ENCODE peak calls at places on chromosomes 12 and 14, in eight cellular contexts. One of them, this sample, is unnamed.

GRCh38 chr12:80754259-80754658 is 37.5 kb downstream of the MYF5 start:
- DNase-seq in tibial nerve: no peak
- DNase-seq in fibroblast of mammary gland: no peak
- DNase-seq in NB4: no peak
- DNase-seq in neural progenitor cell: no peak
- DNase-seq in endothelial cell: no peak
- DNase-seq in uterus: no peak
- DNase-seq in HCT116: no peak
- DNase-seq in this sample: no peak

GRCh38 chr14:21016791-21017190 is 8.1 kb downstream of the NDRG2 start:
- DNase-seq in tibial nerve: no peak
- DNase-seq in uterus: no peak
- DNase-seq in NB4: no peak
- DNase-seq in neural progenitor cell: no peak
- DNase-seq in fibroblast of mammary gland: no peak
- DNase-seq in HCT116: no peak
- DNase-seq in endothelial cell: no peak
- DNase-seq in this sample: no peak

GRCh38 chr12:51661836-51662235 is 70.8 kb downstream of the SCN8A start:
- DNase-seq in fibroblast of mammary gland: no peak
- DNase-seq in tibial nerve: no peak
- DNase-seq in NB4: peak
- DNase-seq in HCT116: no peak
- DNase-seq in uterus: no peak
- DNase-seq in endothelial cell: no peak
- DNase-seq in neural progenitor cell: no peak
- DNase-seq in this sample: no peak

GRCh38 chr14:36091096-36091495 is 85.4 kb downstream of the PTCSC3 start:
- DNase-seq in NB4: peak
- DNase-seq in tibial nerve: no peak
- DNase-seq in endothelial cell: no peak
- DNase-seq in HCT116: peak
- DNase-seq in uterus: no peak
- DNase-seq in fibroblast of mammary gland: peak
- DNase-seq in neural progenitor cell: no peak
- DNase-seq in this sample: no peak

GRCh38 chr12:94033767-94034166 is 114.6 kb upstream of the PLXNC1 start:
- DNase-seq in neural progenitor cell: no peak
- DNase-seq in HCT116: no peak
- DNase-seq in tibial nerve: no peak
- DNase-seq in uterus: no peak
- DNase-seq in endothelial cell: no peak
- DNase-seq in NB4: no peak
- DNase-seq in fibroblast of mammary gland: no peak
- DNase-seq in this sample: no peak

GRCh38 chr14:63269561-63270225 is 49.0 kb downstream of the GPHB5 start:
- DNase-seq in fibroblast of mammary gland: peak
- DNase-seq in tibial nerve: no peak
- DNase-seq in NB4: no peak
- DNase-seq in HCT116: no peak
- DNase-seq in neural progenitor cell: no peak
- DNase-seq in endothelial cell: no peak
- DNase-seq in uterus: peak
- DNase-seq in this sample: no peak

GRCh38 chr12:7058163-7058845 is 2.2 kb upstream of the C1S start:
- DNase-seq in HCT116: no peak
- DNase-seq in fibroblast of mammary gland: no peak
- DNase-seq in neural progenitor cell: no peak
- DNase-seq in NB4: peak
- DNase-seq in uterus: no peak
- DNase-seq in tibial nerve: no peak
- DNase-seq in endothelial cell: no peak
- DNase-seq in this sample: no peak

GRCh38 chr14:100405752-100406455 is 82.8 kb downstream of the SLC25A47 start:
- DNase-seq in neural progenitor cell: no peak
- DNase-seq in fibroblast of mammary gland: no peak
- DNase-seq in HCT116: no peak
- DNase-seq in NB4: no peak
- DNase-seq in endothelial cell: no peak
- DNase-seq in tibial nerve: no peak
- DNase-seq in uterus: no peak
- DNase-seq in this sample: no peak

GRCh38 chr12:82146740-82147139 is 211.4 kb downstream of the CCDC59 start:
- DNase-seq in endothelial cell: no peak
- DNase-seq in fibroblast of mammary gland: no peak
- DNase-seq in neural progenitor cell: no peak
- DNase-seq in uterus: no peak
- DNase-seq in HCT116: no peak
- DNase-seq in tibial nerve: no peak
- DNase-seq in NB4: no peak
- DNase-seq in this sample: no peak

GRCh38 chr14:52124791-52125661 is 56.2 kb upstream of the NID2 start:
- DNase-seq in uterus: no peak
- DNase-seq in fibroblast of mammary gland: peak
- DNase-seq in NB4: peak
- DNase-seq in neural progenitor cell: peak
- DNase-seq in endothelial cell: no peak
- DNase-seq in HCT116: no peak
- DNase-seq in tibial nerve: no peak
- DNase-seq in this sample: no peak

GRCh38 chr14:93902619-93903307 is 24.4 kb upstream of the FAM181A start:
- DNase-seq in uterus: no peak
- DNase-seq in HCT116: no peak
- DNase-seq in neural progenitor cell: no peak
- DNase-seq in fibroblast of mammary gland: no peak
- DNase-seq in endothelial cell: no peak
- DNase-seq in tibial nerve: no peak
- DNase-seq in NB4: no peak
- DNase-seq in this sample: no peak

GRCh38 chr12:2691001-2691339 is 103.8 kb upstream of the FKBP4 start:
- DNase-seq in HCT116: no peak
- DNase-seq in NB4: no peak
- DNase-seq in fibroblast of mammary gland: peak
- DNase-seq in tibial nerve: no peak
- DNase-seq in endothelial cell: peak
- DNase-seq in uterus: no peak
- DNase-seq in neural progenitor cell: peak
- DNase-seq in this sample: peak

GRCh38 chr14:55240526-55241178 is 30.6 kb upstream of the FBXO34 start:
- DNase-seq in neural progenitor cell: peak
- DNase-seq in NB4: no peak
- DNase-seq in tibial nerve: no peak
- DNase-seq in endothelial cell: peak
- DNase-seq in uterus: no peak
- DNase-seq in HCT116: no peak
- DNase-seq in fibroblast of mammary gland: peak
- DNase-seq in this sample: peak

GRCh38 chr14:99035712-99036593 is 236.0 kb downstream of the BCL11B start:
- DNase-seq in NB4: peak
- DNase-seq in neural progenitor cell: peak
- DNase-seq in tibial nerve: peak
- DNase-seq in fibroblast of mammary gland: peak
- DNase-seq in uterus: peak
- DNase-seq in HCT116: peak
- DNase-seq in endothelial cell: peak
- DNase-seq in this sample: peak

GRCh38 chr14:22448905-22449611 is 140.0 kb downstream of the DAD1 start:
- DNase-seq in fibroblast of mammary gland: peak
- DNase-seq in tibial nerve: no peak
- DNase-seq in endothelial cell: no peak
- DNase-seq in neural progenitor cell: no peak
- DNase-seq in NB4: peak
- DNase-seq in uterus: no peak
- DNase-seq in HCT116: no peak
- DNase-seq in this sample: no peak

GRCh38 chr12:111446631-111447570 is 41.2 kb downstream of the SH2B3 start:
- DNase-seq in uterus: peak
- DNase-seq in fibroblast of mammary gland: no peak
- DNase-seq in endothelial cell: peak
- DNase-seq in NB4: peak
- DNase-seq in tibial nerve: no peak
- DNase-seq in neural progenitor cell: no peak
- DNase-seq in HCT116: no peak
- DNase-seq in this sample: no peak

GRCh38 chr14:80304125-80304766 is 92.9 kb upstream of the DIO2 start:
- DNase-seq in fibroblast of mammary gland: peak
- DNase-seq in endothelial cell: no peak
- DNase-seq in tibial nerve: no peak
- DNase-seq in HCT116: no peak
- DNase-seq in uterus: peak
- DNase-seq in NB4: no peak
- DNase-seq in neural progenitor cell: no peak
- DNase-seq in this sample: no peak

GRCh38 chr12:129102233-129102632 is 249.0 kb downstream of the GLT1D1 start:
- DNase-seq in uterus: no peak
- DNase-seq in HCT116: no peak
- DNase-seq in tibial nerve: no peak
- DNase-seq in fibroblast of mammary gland: no peak
- DNase-seq in endothelial cell: no peak
- DNase-seq in NB4: no peak
- DNase-seq in neural progenitor cell: no peak
- DNase-seq in this sample: no peak

GRCh38 chr12:78887008-78887407 is 22.4 kb downstream of the SYT1 start:
- DNase-seq in tibial nerve: no peak
- DNase-seq in NB4: peak
- DNase-seq in HCT116: peak
- DNase-seq in endothelial cell: no peak
- DNase-seq in uterus: no peak
- DNase-seq in neural progenitor cell: no peak
- DNase-seq in fibroblast of mammary gland: peak
- DNase-seq in this sample: no peak

GRCh38 chr14:90281261-90281660 is 24.9 kb downstream of the PSMC1 start:
- DNase-seq in fibroblast of mammary gland: peak
- DNase-seq in NB4: peak
- DNase-seq in HCT116: no peak
- DNase-seq in uterus: no peak
- DNase-seq in endothelial cell: no peak
- DNase-seq in neural progenitor cell: no peak
- DNase-seq in tibial nerve: no peak
- DNase-seq in this sample: no peak

GRCh38 chr12:13102481-13103195 is 829 bp downstream of the GSG1 start:
- DNase-seq in neural progenitor cell: no peak
- DNase-seq in tibial nerve: no peak
- DNase-seq in HCT116: no peak
- DNase-seq in endothelial cell: no peak
- DNase-seq in NB4: peak
- DNase-seq in uterus: no peak
- DNase-seq in fibroblast of mammary gland: peak
- DNase-seq in this sample: no peak

GRCh38 chr12:70840966-70841365 is 79.6 kb downstream of the PTPRR start:
- DNase-seq in NB4: no peak
- DNase-seq in endothelial cell: no peak
- DNase-seq in uterus: no peak
- DNase-seq in HCT116: no peak
- DNase-seq in tibial nerve: no peak
- DNase-seq in fibroblast of mammary gland: peak
- DNase-seq in neural progenitor cell: no peak
- DNase-seq in this sample: no peak

GRCh38 chr14:90573385-90574105 is 176.7 kb downstream of the CALM1 start:
- DNase-seq in fibroblast of mammary gland: no peak
- DNase-seq in uterus: no peak
- DNase-seq in NB4: no peak
- DNase-seq in HCT116: no peak
- DNase-seq in endothelial cell: no peak
- DNase-seq in tibial nerve: no peak
- DNase-seq in neural progenitor cell: no peak
- DNase-seq in this sample: no peak

DNA sequence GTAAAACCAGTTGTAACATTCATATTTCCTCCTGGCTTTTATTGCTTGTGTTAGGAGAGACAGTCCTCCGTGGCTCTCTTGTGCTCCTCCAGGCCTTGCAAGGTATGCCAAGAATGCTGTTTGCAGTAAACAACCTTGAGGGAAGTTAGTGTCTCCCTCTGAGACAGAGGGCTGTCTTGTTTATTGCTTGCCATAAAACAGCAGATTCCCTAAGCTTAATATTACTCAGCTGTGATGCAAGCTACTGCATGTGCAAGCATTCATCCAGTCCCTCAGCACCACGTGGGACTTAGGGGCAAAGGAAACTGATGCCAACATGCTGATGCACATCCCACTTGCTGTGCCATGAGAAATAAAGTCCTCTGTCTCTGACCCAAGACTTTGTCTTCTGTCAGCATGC is 6.6 kb downstream of the POMT2 start:
- DNase-seq in tibial nerve: no peak
- DNase-seq in uterus: peak
- DNase-seq in NB4: no peak
- DNase-seq in HCT116: no peak
- DNase-seq in fibroblast of mammary gland: peak
- DNase-seq in endothelial cell: no peak
- DNase-seq in neural progenitor cell: no peak
- DNase-seq in this sample: no peak
- TF ChIP-seq CTCF in tibial nerve: no peak
- TF ChIP-seq CTCF in uterus: no peak
- TF ChIP-seq CTCF in NB4: no peak
- TF ChIP-seq CTCF in HCT116: no peak
- TF ChIP-seq CTCF in fibroblast of mammary gland: no peak
- TF ChIP-seq CTCF in endothelial cell: no peak
- TF ChIP-seq CTCF in neural progenitor cell: no peak
- TF ChIP-seq CTCF in this sample: no peak

GRCh38 chr12:46263140-46264017 is 5.5 kb downstream of the SLC38A1 start:
- DNase-seq in NB4: no peak
- DNase-seq in endothelial cell: no peak
- DNase-seq in tibial nerve: no peak
- DNase-seq in HCT116: no peak
- DNase-seq in fibroblast of mammary gland: no peak
- DNase-seq in neural progenitor cell: no peak
- DNase-seq in uterus: no peak
- DNase-seq in this sample: no peak
- TF ChIP-seq CTCF in NB4: no peak
- TF ChIP-seq CTCF in endothelial cell: peak
- TF ChIP-seq CTCF in tibial nerve: no peak
- TF ChIP-seq CTCF in HCT116: peak
- TF ChIP-seq CTCF in fibroblast of mammary gland: peak
- TF ChIP-seq CTCF in neural progenitor cell: peak
- TF ChIP-seq CTCF in uterus: no peak
- TF ChIP-seq CTCF in this sample: peak

DNA sequence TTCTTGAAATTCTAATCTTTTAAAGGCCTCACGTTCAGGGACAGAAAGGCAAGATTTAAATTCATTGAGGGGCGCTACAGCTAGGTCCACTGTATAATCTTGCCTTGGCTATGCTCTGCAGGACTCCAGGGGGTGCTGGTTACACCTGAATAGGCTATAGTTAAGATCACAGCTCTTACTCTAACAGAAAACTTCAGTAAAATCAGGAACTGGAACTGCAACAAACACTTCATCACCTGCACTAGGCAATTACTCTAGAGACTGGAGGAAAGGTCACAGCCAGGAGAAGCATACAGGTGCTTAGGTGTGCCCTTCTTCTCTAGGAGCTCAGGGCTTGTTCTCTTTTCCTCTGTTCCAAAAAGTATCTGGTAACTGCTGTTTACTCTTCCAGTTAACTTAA is 20.9 kb downstream of the SLCO1C1 start:
- DNase-seq in neural progenitor cell: peak
- DNase-seq in uterus: no peak
- DNase-seq in NB4: peak
- DNase-seq in fibroblast of mammary gland: no peak
- DNase-seq in tibial nerve: no peak
- DNase-seq in HCT116: peak
- DNase-seq in endothelial cell: no peak
- DNase-seq in this sample: no peak
- TF ChIP-seq CTCF in neural progenitor cell: peak
- TF ChIP-seq CTCF in uterus: no peak
- TF ChIP-seq CTCF in NB4: peak
- TF ChIP-seq CTCF in fibroblast of mammary gland: no peak
- TF ChIP-seq CTCF in tibial nerve: no peak
- TF ChIP-seq CTCF in HCT116: peak
- TF ChIP-seq CTCF in endothelial cell: no peak
- TF ChIP-seq CTCF in this sample: no peak

GRCh38 chr12:3964404-3964803 is 91.2 kb upstream of the PARP11 start:
- DNase-seq in neural progenitor cell: peak
- DNase-seq in NB4: peak
- DNase-seq in tibial nerve: no peak
- DNase-seq in HCT116: peak
- DNase-seq in endothelial cell: peak
- DNase-seq in fibroblast of mammary gland: peak
- DNase-seq in uterus: no peak
- DNase-seq in this sample: peak
- TF ChIP-seq CTCF in neural progenitor cell: peak
- TF ChIP-seq CTCF in NB4: peak
- TF ChIP-seq CTCF in tibial nerve: no peak
- TF ChIP-seq CTCF in HCT116: peak
- TF ChIP-seq CTCF in endothelial cell: no peak
- TF ChIP-seq CTCF in fibroblast of mammary gland: peak
- TF ChIP-seq CTCF in uterus: no peak
- TF ChIP-seq CTCF in this sample: peak

This sample was measured in nephron progenitor cell.